ENCODE peak calls at places on chromosomes 16 and 17, in five cellular contexts. N is neural crest cell, T is OCI-LY7, G is fibroblast of mammary gland, V is HFFc6. Y is an unnamed sample.

GRCh38 chr17:47967607-47968252 is 3.2 kb upstream of the CDK5RAP3 start:
- DNase-seq in N (no peak), V (peak; percentile 77), G (peak; percentile 89), T (no peak), Y (no peak)

GRCh38 chr16:13957197-13958078 is 37.5 kb downstream of the ERCC4 start:
- DNase-seq in G (peak; percentile 99), T (no peak), N (no peak), V (peak; percentile 93), Y (no peak)

GRCh38 chr16:8391219-8391757 is 199.0 kb downstream of the TMEM114 start:
- DNase-seq in T (no peak), G (no peak), N (no peak), V (no peak), Y (no peak)

GRCh38 chr16:86189934-86190333 is 291.0 kb downstream of the IRF8 start:
- DNase-seq in N (no peak), G (no peak), V (no peak), T (no peak), Y (no peak)

GRCh38 chr17:49597928-49598655 is 22.4 kb downstream of the NXPH3 start:
- DNase-seq in N (no peak), G (peak; percentile 30), V (no peak), T (no peak), Y (no peak)

GRCh38 chr17:40479754-40480480 is 21.5 kb downstream of the TNS4 start:
- DNase-seq in N (no peak), T (peak; percentile 26), G (no peak), V (no peak), Y (no peak)

GRCh38 chr17:29107933-29108805 is 65.2 kb downstream of the PIPOX start:
- DNase-seq in N (no peak), G (no peak), V (no peak), T (no peak), Y (no peak)

GRCh38 chr17:42428141-42428944 is 5.3 kb upstream of the CAVIN1 start:
- DNase-seq in V (peak; percentile 99), N (peak; percentile 41), G (peak; percentile 99), T (peak; percentile 74), Y (no peak)

GRCh38 chr16:88469615-88470395 is 16.7 kb downstream of the ZFPM1 start:
- DNase-seq in N (no peak), V (no peak), T (no peak), G (no peak), Y (no peak)

GRCh38 chr17:5164465-5164864 is 27.2 kb downstream of the ZNF594 start:
- DNase-seq in G (no peak), V (no peak), N (no peak), T (no peak), Y (no peak)

GRCh38 chr16:48862087-48862532 is 252.1 kb upstream of the N4BP1 start:
- DNase-seq in N (no peak), G (peak; percentile 86), V (peak; percentile 13), T (no peak), Y (no peak)

GRCh38 chr16:10521681-10522274 is 58.6 kb downstream of the EMP2 start:
- DNase-seq in T (peak; percentile 70), V (peak; percentile 56), G (peak; percentile 74), N (peak; percentile 60), Y (no peak)

GRCh38 chr17:4782652-4783051 is 3.5 kb downstream of the VMO1 start:
- DNase-seq in V (no peak), G (no peak), N (no peak), T (no peak), Y (no peak)

GRCh38 chr17:68462381-68463210 is 5.3 kb upstream of the WIPI1 start:
- DNase-seq in V (peak; percentile 65), T (peak; percentile 97), N (peak; percentile 60), G (peak; percentile 88), Y (peak; percentile 52)

GRCh38 chr16:20940864-20941634 is 40.5 kb downstream of the LYRM1 start:
- DNase-seq in V (no peak), N (no peak), G (no peak), T (no peak), Y (no peak)

GRCh38 chr17:73973881-73974409 is 229.5 kb upstream of the RPL38 start:
- DNase-seq in G (peak; percentile 6), V (no peak), N (no peak), T (no peak), Y (no peak)

GRCh38 chr16:80791411-80791810 is 13.0 kb downstream of the CDYL2 start:
- DNase-seq in N (no peak), T (no peak), V (no peak), G (no peak), Y (no peak)

GRCh38 chr17:32723310-32723955 is 153.5 kb downstream of the MYO1D start:
- DNase-seq in V (no peak), T (no peak), G (no peak), N (no peak), Y (no peak)

GRCh38 chr17:77504652-77505459 is 364.1 kb downstream of the SEC14L1 start:
- DNase-seq in N (no peak), T (no peak), V (no peak), G (no peak), Y (no peak)

GRCh38 chr17:74417178-74418045 is 14.5 kb upstream of the GPRC5C start:
- DNase-seq in G (peak; percentile 87), V (peak; percentile 1), N (no peak), T (peak; percentile 67), Y (no peak)

GRCh38 chr16:86585821-86586611 is 7.7 kb downstream of the FOXL1 start:
- DNase-seq in G (peak; percentile 88), V (peak; percentile 96), T (no peak), N (no peak), Y (no peak)

GRCh38 chr16:84281077-84281476 is 13.6 kb upstream of the WFDC1 start:
- DNase-seq in G (peak; percentile 30), N (no peak), V (peak; percentile 35), T (peak; percentile 56), Y (no peak)

GRCh38 chr17:72934927-72935326 is 157.6 kb downstream of the SLC39A11 start:
- DNase-seq in G (no peak), N (no peak), T (no peak), V (no peak), Y (no peak)

GRCh38 chr17:58452738-58453137 is 35.4 kb upstream of the RNF43 start:
- DNase-seq in N (no peak), G (peak; percentile 1), T (no peak), V (no peak), Y (no peak)

GRCh38 chr17:58388302-58389190 is 28.8 kb downstream of the RNF43 start:
- DNase-seq in G (peak; percentile 6), N (no peak), T (no peak), V (no peak), Y (no peak)

GRCh38 chr16:2275476-2276450 is 7.8 kb upstream of the RNPS1 start:
- DNase-seq in T (no peak), G (no peak), V (no peak), N (no peak), Y (no peak)

GRCh38 chr17:69715656-69716055 is 301.2 kb downstream of the MAP2K6 start:
- DNase-seq in G (no peak), N (no peak), T (no peak), V (no peak), Y (no peak)

GRCh38 chr17:19650826-19651225 is 2.3 kb downstream of the ALDH3A2 start:
- DNase-seq in T (no peak), G (peak; percentile 49), N (no peak), V (peak; percentile 33), Y (no peak)

DNA sequence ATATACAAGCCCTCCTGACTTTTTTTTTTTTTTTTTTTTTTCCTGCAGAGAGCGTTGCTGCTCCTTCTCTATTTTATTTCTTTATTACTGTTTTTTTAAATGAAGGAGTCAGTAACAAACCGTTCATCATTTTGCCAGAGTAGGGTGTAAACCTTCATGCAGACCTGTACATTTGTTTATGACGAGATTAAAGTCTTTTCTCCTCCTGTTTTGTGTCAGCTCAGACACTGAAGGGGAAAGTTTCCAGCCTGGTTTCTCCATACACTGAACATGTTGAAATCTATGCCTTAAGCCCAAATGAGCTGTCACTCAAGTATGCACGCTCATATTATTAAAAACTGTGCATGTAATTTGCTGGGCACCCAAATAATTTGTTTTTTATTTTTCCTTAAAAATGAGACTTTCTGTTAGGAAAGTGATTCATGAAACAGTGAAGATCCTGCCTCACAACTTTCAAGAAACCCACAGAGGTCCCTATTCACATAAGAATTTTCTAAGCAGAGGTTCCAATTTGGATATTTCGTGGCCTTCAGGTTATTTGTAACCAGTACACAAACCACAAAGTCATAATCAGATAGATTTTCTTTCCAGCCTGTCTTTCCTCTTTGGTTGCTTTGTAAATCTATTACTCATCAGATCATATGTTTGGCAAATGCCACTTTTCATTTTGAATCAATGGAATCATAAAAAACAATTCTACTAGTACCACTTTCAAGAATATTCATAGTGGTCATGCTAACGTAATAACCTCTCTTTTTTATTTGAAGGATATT is 700.3 kb downstream of the MAF start:
- DNase-seq in G (no peak), V (no peak), N (no peak), T (no peak), Y (no peak)
- TF ChIP-seq CTCF in G (no peak), V (no peak), N (no peak), T (no peak), Y (no peak)

GRCh38 chr17:15262291-15263205 is 2.6 kb downstream of the PMP22 start:
- DNase-seq in V (peak; percentile 84), N (peak; percentile 27), G (peak; percentile 94), T (no peak), Y (no peak)
- TF ChIP-seq CTCF in V (peak; percentile 49), N (no peak), G (no peak), T (no peak), Y (no peak)

DNA sequence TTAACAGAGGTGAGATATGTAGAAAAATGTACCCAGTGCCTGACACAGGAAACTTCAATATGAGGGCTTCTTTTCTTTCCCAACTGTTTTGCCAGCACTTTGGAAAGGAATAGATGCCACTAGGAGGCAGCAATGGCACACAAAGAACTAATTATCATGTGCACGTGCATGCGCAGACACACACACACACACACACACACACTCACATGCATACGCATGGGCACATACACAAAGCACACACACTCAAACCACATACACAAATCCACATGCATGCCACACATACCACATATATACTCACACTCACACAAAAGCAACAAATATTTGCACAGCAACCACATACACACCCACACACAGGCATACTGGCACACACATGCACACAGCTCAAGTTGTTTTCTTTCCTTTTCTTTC is 8.8 kb upstream of the CEP112 start:
- DNase-seq in T (peak; percentile 66), N (peak; percentile 63), V (peak; percentile 82), G (peak; percentile 83), Y (no peak)
- TF ChIP-seq CTCF in T (peak; percentile 82), N (peak; percentile 70), V (peak; percentile 82), G (peak; percentile 79), Y (peak; percentile 19)

GRCh38 chr16:68368602-68368944 is 57.8 kb downstream of the PRMT7 start:
- DNase-seq in V (no peak), G (no peak), N (no peak), T (peak; percentile 23), Y (no peak)

GRCh38 chr16:68366062-68366461 is 55.2 kb downstream of the PRMT7 start:
- DNase-seq in V (no peak), T (no peak), N (no peak), G (no peak), Y (no peak)

GRCh38 chr16:68367891-68368601 is 57.2 kb downstream of the PRMT7 start:
- DNase-seq in T (peak; percentile 31), V (no peak), G (no peak), N (no peak), Y (no peak)

GRCh38 chr16:68367440-68367839 is 56.6 kb downstream of the PRMT7 start:
- DNase-seq in G (no peak), T (no peak), N (no peak), V (no peak), Y (no peak)

DNA sequence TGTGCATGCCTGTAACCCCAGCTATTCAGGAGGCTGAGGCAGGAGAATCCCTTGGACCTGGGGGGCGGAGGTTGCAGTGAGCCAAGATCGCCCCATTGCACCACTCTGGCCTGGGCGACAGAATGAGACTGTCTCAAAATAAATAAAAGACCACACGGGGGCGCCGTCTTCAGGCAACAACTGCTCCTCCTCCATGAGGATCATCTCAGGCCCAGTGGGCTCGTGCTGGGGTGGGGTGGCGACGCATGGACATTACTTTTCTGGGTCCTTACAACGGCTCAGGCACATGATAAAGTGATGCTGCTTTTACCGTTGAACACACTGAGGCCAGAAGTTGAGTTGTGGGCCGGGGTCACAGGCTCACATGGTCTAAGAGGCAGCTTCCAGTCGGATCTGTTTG is 56.2 kb downstream of the PRMT7 start:
- DNase-seq in V (peak; percentile 28), N (peak; percentile 61), T (peak; percentile 62), G (peak; percentile 38), Y (no peak)
- TF ChIP-seq CTCF in V (peak; percentile 82), N (peak; percentile 61), T (peak; percentile 63), G (peak; percentile 41), Y (peak; percentile 54)

Y was measured in natural killer cell.